ENCODE peak calls at places on chromosomes 12 and 14, in four cellular contexts. T is sigmoid colon, N is K562, H is transverse colon. M is an unnamed sample.

GRCh38 chr12:94870511-94870910 is 133.0 kb downstream of the NDUFA12 start:
- DNase-seq in N (no peak), T (no peak), H (no peak), M (no peak)

GRCh38 chr14:93655078-93655750 is 133.1 kb downstream of the PRIMA1 start:
- DNase-seq in T (no peak), N (peak), H (no peak), M (no peak)

GRCh38 chr14:91119556-91120311 is 5.9 kb downstream of the DGLUCY start:
- DNase-seq in N (no peak), H (peak), T (no peak), M (peak)

GRCh38 chr14:44317433-44317746 is 189.7 kb downstream of the FSCB start:
- DNase-seq in T (no peak), H (no peak), N (no peak), M (no peak)

GRCh38 chr12:84738481-84738972 is 174.1 kb downstream of the SLC6A15 start:
- DNase-seq in N (no peak), H (no peak), T (no peak), M (no peak)

GRCh38 chr12:88648625-88649024 is 68.4 kb upstream of the KITLG start:
- DNase-seq in H (no peak), T (no peak), N (no peak), M (no peak)

GRCh38 chr14:27881646-27882045 is 884.9 kb upstream of the FOXG1 start:
- DNase-seq in T (no peak), H (no peak), N (no peak), M (no peak)

GRCh38 chr14:26444745-26445144 is 153.1 kb downstream of the NOVA1 start:
- DNase-seq in N (no peak), H (no peak), T (no peak), M (no peak)

GRCh38 chr12:80269953-80270552 is 170.7 kb downstream of the OTOGL start:
- DNase-seq in N (peak), H (no peak), T (no peak), M (no peak)
- TF ChIP-seq CTCF in N (peak), H (peak), T (peak), M (peak)

GRCh38 chr12:24982250-24982649 is 33.3 kb upstream of the BCAT1 start:
- DNase-seq in H (no peak), N (no peak), T (no peak), M (no peak)
- H3K27ac ChIP-seq in H (no peak), N (no peak), T (no peak), M (no peak)

DNA sequence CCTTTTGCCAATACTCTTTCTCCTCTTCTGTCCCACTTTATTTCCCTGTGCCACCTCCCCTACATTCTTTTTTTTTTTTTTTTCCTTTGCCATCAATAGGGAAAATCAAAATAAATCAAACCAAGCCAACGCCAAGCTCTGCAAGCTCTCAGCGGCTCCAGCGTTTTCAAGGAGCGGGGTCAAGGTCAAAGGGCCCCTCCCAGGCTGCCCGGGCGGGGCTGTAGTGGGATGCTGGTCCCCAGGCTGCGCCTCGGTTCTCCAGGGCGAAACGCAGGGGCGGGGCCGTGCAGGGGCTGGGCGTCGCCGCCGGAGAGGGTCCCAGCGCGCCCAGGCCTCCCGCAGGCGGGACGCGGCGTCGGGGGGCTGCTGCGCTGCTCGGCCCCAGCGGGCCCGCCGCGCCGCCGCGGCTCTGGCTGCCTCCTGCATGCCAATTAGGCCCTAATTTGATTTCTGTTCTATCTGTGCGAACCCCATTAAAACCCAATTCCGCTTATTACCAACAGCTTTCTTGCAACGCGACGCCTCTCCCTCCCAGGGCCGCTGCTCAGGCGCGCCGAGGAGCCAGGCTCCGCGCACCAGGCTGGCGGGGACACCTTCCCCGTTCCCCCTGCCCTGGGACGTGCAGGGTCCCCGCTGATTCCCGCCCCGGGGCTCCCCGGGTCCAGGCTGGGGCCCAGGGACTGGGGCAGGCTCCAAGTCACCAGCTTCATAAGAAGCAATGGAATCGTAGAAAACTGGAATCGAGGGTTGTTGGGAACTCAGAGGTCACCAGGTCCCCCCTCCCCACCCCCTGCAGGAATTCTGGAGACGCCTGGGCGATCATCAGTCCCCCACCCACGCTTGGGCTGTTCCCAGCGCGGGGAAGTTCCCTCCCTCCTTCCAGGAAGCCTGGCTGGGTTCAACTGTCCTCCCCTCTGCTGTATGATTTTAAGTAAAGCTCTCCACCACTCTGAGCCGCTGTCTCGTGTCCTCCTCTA is 50.7 kb upstream of the MAP1LC3B2 start:
- DNase-seq in N (peak), T (peak), H (peak), M (no peak)
- TF ChIP-seq POLR2AphosphoS5 in N (no peak), T (no peak), H (no peak), M (no peak)

GRCh38 chr12:130011611-130012385 is 108.0 kb upstream of the TMEM132D start:
- DNase-seq in H (no peak), N (no peak), T (no peak), M (no peak)

GRCh38 chr12:130016194-130016593 is 112.4 kb upstream of the TMEM132D start:
- DNase-seq in H (no peak), N (no peak), T (no peak), M (no peak)

GRCh38 chr12:130016986-130017385 is 113.2 kb upstream of the TMEM132D start:
- DNase-seq in H (no peak), N (no peak), T (no peak), M (no peak)

GRCh38 chr12:130013771-130014484 is 110.1 kb upstream of the TMEM132D start:
- DNase-seq in N (peak), T (no peak), H (peak), M (no peak)

DNA sequence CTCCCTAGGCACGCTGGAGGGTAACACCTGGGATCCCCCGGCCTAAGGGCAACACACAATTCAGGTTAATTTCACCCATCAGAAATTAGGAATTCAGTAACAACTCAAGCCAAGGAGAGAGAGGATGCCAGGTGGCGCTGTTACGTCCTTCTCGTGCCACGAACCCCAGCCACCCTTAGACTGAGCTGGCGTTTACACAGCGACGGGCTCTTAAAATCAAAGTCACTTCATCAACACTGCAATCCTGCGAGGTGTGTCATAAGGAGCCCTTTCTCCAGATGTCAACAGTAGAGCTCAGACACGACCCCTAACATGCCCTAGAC is 110.6 kb upstream of the TMEM132D start:
- DNase-seq in N (no peak), T (no peak), H (no peak), M (no peak)
- TF ChIP-seq CTCF in N (no peak), T (no peak), H (no peak), M (no peak)

GRCh38 chr12:91774471-91774921 is 371.1 kb downstream of the BTG1 start:
- DNase-seq in T (no peak), H (no peak), N (no peak), M (no peak)

GRCh38 chr12:91777268-91777997 is 368.2 kb downstream of the BTG1 start:
- DNase-seq in N (no peak), T (no peak), H (no peak), M (no peak)

GRCh38 chr12:91778938-91779400 is 366.7 kb downstream of the BTG1 start:
- DNase-seq in N (peak), T (peak), H (peak), M (no peak)

GRCh38 chr12:91781114-91781513 is 364.5 kb downstream of the BTG1 start:
- DNase-seq in T (no peak), N (no peak), H (no peak), M (no peak)

GRCh38 chr12:91778091-91778819 is 367.4 kb downstream of the BTG1 start:
- DNase-seq in H (no peak), T (no peak), N (no peak), M (no peak)
- H3K27ac ChIP-seq in H (peak), T (peak), N (peak), M (peak)

DNA sequence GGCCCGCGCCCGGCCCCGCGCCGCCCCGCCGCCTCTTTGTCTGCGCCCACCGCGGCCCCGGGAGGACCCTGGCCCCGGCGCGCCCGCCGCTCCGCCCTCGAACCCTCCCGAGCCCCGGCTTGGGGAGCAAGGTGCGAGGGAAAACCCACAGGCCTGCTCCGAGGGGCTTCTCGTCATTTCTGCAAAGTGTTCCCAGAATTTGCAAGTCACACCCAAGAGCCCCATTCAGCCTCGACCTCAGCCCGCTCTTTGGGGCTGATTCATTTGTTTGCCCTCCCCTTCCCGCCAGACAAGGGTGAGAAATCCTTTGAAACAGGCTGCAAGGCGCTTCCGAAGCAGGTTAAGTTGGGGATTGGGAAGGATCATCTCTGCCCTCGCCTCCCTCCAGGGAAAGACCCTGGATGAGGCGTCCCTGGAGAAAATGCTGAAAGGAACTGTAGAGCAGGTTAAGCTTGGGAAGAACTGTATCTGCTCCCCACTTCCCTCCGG is 344 bp upstream of the CLIP1 start:
- DNase-seq in N (peak), H (peak), T (peak), M (no peak)
- TF ChIP-seq POLR2AphosphoS5 in N (peak), H (no peak), T (peak), M (no peak)

GRCh38 chr12:110403146-110403974 is at the start of gene ANAPC7:
- DNase-seq in H (peak), T (peak), N (peak), M (peak)
- TF ChIP-seq CTCF in H (peak), T (peak), N (no peak), M (no peak)

DNA sequence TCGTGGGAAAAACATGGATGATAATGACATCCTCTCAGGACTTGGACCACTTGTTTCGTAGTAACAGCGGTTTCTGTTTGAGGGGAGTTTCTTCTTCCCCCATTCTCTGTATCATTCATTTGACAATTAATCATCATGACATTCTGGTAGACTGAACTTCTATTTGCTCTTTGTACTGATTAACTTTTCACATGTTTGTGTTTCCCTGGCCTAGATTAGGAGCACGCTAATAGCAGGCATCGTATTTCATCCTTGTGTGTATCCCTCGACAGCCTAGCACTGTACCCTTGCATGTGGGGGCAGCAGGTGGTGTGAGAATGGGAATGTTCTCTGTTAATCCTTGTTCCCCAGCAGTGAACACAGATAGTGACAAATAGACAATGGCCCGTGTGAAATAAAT is 8.1 kb downstream of the LRRC74A start:
- DNase-seq in N (no peak), H (no peak), T (no peak), M (no peak)
- H3K27ac ChIP-seq in N (no peak), H (no peak), T (no peak), M (no peak)

GRCh38 chr12:104303538-104304151 is at the start of gene EID3:
- DNase-seq in T (peak), N (no peak), H (peak), M (peak)
- TF ChIP-seq POLR2AphosphoS5 in T (peak), N (no peak), H (peak), M (peak)

M was measured in breast epithelium.